ENCODE peak calls at places on chromosome 17, in four cellular contexts. One of them, this sample, is unnamed. For H3K4me1, the result is how much of the 10 kb centered on the place peaks cover.

GRCh38 chr17:70535986-70536385 is 366.7 kb downstream of the KCNJ2 start:
- DNase-seq in prostate gland: no peak
- DNase-seq in aorta: no peak
- DNase-seq in right lobe of liver: no peak
- DNase-seq in this sample: no peak

GRCh38 chr17:44581868-44582267 is 24.6 kb downstream of the FZD2 start:
- DNase-seq in prostate gland: no peak
- DNase-seq in aorta: no peak
- DNase-seq in right lobe of liver: peak
- DNase-seq in this sample: no peak

GRCh38 chr17:8650119-8650499 is 19.6 kb upstream of the MYH10 start:
- DNase-seq in prostate gland: no peak
- DNase-seq in aorta: no peak
- DNase-seq in right lobe of liver: no peak
- DNase-seq in this sample: no peak

GRCh38 chr17:63881935-63882601 is at the start of gene GH2:
- DNase-seq in prostate gland: peak
- DNase-seq in aorta: no peak
- DNase-seq in right lobe of liver: no peak
- DNase-seq in this sample: peak

GRCh38 chr17:19812407-19812806 is 55.3 kb downstream of the ULK2 start:
- DNase-seq in prostate gland: no peak
- DNase-seq in aorta: no peak
- DNase-seq in right lobe of liver: no peak
- DNase-seq in this sample: no peak

GRCh38 chr17:8117980-8118768 is at the start of gene ALOXE3:
- DNase-seq in prostate gland: peak
- DNase-seq in aorta: no peak
- DNase-seq in right lobe of liver: no peak
- DNase-seq in this sample: peak

GRCh38 chr17:55224746-55225145 is 40.0 kb upstream of the HLF start:
- DNase-seq in prostate gland: no peak
- DNase-seq in aorta: no peak
- DNase-seq in right lobe of liver: no peak
- DNase-seq in this sample: no peak

GRCh38 chr17:79874329-79874981 is 35.2 kb upstream of the CBX4 start:
- DNase-seq in prostate gland: no peak
- DNase-seq in aorta: no peak
- DNase-seq in right lobe of liver: peak
- DNase-seq in this sample: peak

GRCh38 chr17:13346996-13347762 is 254.6 kb downstream of the HS3ST3A1 start:
- DNase-seq in prostate gland: no peak
- DNase-seq in aorta: no peak
- DNase-seq in right lobe of liver: no peak
- DNase-seq in this sample: no peak

GRCh38 chr17:32777436-32777835 is 99.5 kb downstream of the MYO1D start:
- DNase-seq in prostate gland: no peak
- DNase-seq in aorta: no peak
- DNase-seq in right lobe of liver: no peak
- DNase-seq in this sample: no peak

GRCh38 chr17:59366040-59366757 is 34.7 kb downstream of the YPEL2 start:
- DNase-seq in prostate gland: no peak
- DNase-seq in aorta: no peak
- DNase-seq in right lobe of liver: peak
- DNase-seq in this sample: no peak

GRCh38 chr17:1462164-1463112 is 6.4 kb upstream of the CRK start:
- DNase-seq in prostate gland: no peak
- DNase-seq in aorta: no peak
- DNase-seq in right lobe of liver: no peak
- DNase-seq in this sample: peak
- H3K27ac ChIP-seq in prostate gland: no peak
- H3K27ac ChIP-seq in aorta: no peak
- H3K27ac ChIP-seq in right lobe of liver: peak
- H3K27ac ChIP-seq in this sample: peak

GRCh38 chr17:77405867-77406513 is 265.2 kb downstream of the SEC14L1 start:
- DNase-seq in prostate gland: no peak
- DNase-seq in aorta: no peak
- DNase-seq in right lobe of liver: no peak
- DNase-seq in this sample: no peak

GRCh38 chr17:77408284-77408683 is 267.5 kb downstream of the SEC14L1 start:
- DNase-seq in prostate gland: no peak
- DNase-seq in aorta: no peak
- DNase-seq in right lobe of liver: no peak
- DNase-seq in this sample: no peak

GRCh38 chr17:77407321-77408277 is 266.8 kb downstream of the SEC14L1 start:
- DNase-seq in prostate gland: no peak
- DNase-seq in aorta: peak
- DNase-seq in right lobe of liver: no peak
- DNase-seq in this sample: no peak

GRCh38 chr17:77410470-77410869 is 269.7 kb downstream of the SEC14L1 start:
- DNase-seq in prostate gland: no peak
- DNase-seq in aorta: no peak
- DNase-seq in right lobe of liver: no peak
- DNase-seq in this sample: no peak

GRCh38 chr17:77409282-77410161 is 268.8 kb downstream of the SEC14L1 start:
- DNase-seq in prostate gland: peak
- DNase-seq in aorta: peak
- DNase-seq in right lobe of liver: no peak
- DNase-seq in this sample: no peak
- H3K4me3 ChIP-seq in prostate gland: no peak
- H3K4me3 ChIP-seq in aorta: no peak
- H3K4me3 ChIP-seq in right lobe of liver: no peak
- H3K4me3 ChIP-seq in this sample: no peak

DNA sequence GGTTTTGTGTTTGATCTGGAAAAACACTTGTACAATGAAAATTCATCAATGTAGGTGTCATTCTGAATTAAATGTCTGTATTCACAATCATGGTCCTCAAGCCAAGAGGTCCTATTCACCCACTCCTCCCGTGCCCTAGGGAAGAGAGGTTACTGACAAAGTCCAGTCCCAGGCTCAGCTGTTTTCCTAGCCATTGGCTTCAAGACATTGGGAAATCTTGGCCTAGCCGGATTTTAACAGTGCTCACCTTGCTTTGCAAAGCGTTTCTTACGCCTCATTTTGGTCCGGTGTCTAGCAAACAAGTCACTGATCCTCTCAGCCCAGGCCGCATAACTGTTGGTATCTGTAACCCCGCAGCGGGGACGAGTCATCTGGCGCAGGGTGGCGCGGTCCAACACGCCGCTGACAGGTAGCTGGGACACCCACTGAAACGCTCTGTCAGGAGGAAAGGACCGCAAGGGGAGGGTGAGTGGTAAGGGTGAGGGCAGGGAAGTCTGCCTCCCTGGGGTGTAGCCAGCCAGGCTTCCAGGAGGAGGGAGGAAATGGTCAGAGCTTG is 16.7 kb downstream of the MMP28 start:
- DNase-seq in prostate gland: no peak
- DNase-seq in aorta: no peak
- DNase-seq in right lobe of liver: no peak
- DNase-seq in this sample: no peak
- H3K4me1 ChIP-seq in prostate gland: under half
- H3K4me1 ChIP-seq in aorta: under half
- H3K4me1 ChIP-seq in right lobe of liver: under half
- H3K4me1 ChIP-seq in this sample: under half

DNA sequence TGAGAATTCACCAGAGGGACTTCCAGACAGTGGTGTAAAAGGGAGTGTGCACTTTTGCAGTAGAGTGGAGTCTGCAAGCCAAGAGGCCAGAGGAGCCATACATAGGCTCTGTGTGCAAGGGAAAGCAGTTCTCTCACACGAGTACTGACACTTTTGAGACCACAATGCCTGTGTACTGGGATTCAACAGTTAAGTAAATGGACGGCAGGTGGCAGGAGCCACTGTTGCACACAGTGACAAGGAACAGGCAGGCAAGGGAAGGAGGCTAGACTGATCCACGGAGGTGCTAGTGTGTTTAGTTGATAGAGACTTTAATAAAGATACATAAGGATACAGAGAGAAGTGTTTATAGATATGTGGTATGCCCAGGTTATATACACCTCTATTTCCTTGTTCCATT is 67.0 kb downstream of the MPRIP start:
- DNase-seq in prostate gland: no peak
- DNase-seq in aorta: no peak
- DNase-seq in right lobe of liver: no peak
- DNase-seq in this sample: peak
- H3K27ac ChIP-seq in prostate gland: no peak
- H3K27ac ChIP-seq in aorta: no peak
- H3K27ac ChIP-seq in right lobe of liver: no peak
- H3K27ac ChIP-seq in this sample: peak

DNA sequence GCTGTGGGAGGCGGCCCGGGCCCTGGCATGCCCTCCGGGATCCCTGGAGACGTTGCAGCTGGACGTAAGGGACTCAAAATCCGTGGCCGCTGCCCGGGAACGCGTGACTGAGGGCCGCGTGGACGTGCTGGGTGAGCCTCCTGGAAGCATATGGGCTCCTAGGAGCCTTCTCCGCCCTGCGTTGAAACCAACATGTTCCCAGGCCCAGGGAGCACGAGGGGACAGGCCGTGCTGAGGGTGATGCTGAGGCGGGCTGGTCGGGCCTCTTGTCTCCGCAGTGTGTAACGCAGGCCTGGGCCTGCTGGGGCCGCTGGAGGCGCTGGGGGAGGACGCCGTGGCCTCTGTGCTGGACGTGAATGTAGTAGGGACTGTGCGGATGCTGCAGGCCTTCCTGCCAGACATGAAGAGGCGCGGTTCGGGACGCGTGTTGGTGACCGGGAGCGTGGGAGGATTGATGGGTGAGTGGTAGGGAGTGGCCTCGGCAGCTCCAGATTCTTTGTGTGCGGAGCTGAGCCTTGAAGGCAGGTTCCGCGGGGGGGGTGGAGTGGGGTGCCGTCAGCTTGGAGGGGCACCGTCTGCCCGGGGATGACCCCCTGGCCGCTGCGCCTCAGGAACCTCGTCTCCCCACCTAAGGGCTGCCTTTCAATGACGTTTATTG is 567 bp downstream of the HSD17B1 start:
- DNase-seq in prostate gland: no peak
- DNase-seq in aorta: peak
- DNase-seq in right lobe of liver: no peak
- DNase-seq in this sample: no peak
- H3K4me3 ChIP-seq in prostate gland: no peak
- H3K4me3 ChIP-seq in aorta: no peak
- H3K4me3 ChIP-seq in right lobe of liver: no peak
- H3K4me3 ChIP-seq in this sample: no peak

GRCh38 chr17:47956818-47957590 is 679 bp downstream of the PRR15L start:
- DNase-seq in prostate gland: no peak
- DNase-seq in aorta: no peak
- DNase-seq in right lobe of liver: no peak
- DNase-seq in this sample: peak
- H3K4me1 ChIP-seq in prostate gland: under half
- H3K4me1 ChIP-seq in aorta: under half
- H3K4me1 ChIP-seq in right lobe of liver: under half
- H3K4me1 ChIP-seq in this sample: under half

GRCh38 chr17:35240861-35241260 is 2.0 kb upstream of the SLFN5 start:
- DNase-seq in prostate gland: no peak
- DNase-seq in aorta: no peak
- DNase-seq in right lobe of liver: no peak
- DNase-seq in this sample: no peak

GRCh38 chr17:35241520-35241919 is 1.4 kb upstream of the SLFN5 start:
- DNase-seq in prostate gland: no peak
- DNase-seq in aorta: no peak
- DNase-seq in right lobe of liver: no peak
- DNase-seq in this sample: no peak

GRCh38 chr17:35238817-35239216 is 4.1 kb upstream of the SLFN5 start:
- DNase-seq in prostate gland: no peak
- DNase-seq in aorta: no peak
- DNase-seq in right lobe of liver: no peak
- DNase-seq in this sample: no peak

GRCh38 chr17:35242158-35242804 is 591 bp upstream of the SLFN5 start:
- DNase-seq in prostate gland: peak
- DNase-seq in aorta: peak
- DNase-seq in right lobe of liver: peak
- DNase-seq in this sample: peak

DNA sequence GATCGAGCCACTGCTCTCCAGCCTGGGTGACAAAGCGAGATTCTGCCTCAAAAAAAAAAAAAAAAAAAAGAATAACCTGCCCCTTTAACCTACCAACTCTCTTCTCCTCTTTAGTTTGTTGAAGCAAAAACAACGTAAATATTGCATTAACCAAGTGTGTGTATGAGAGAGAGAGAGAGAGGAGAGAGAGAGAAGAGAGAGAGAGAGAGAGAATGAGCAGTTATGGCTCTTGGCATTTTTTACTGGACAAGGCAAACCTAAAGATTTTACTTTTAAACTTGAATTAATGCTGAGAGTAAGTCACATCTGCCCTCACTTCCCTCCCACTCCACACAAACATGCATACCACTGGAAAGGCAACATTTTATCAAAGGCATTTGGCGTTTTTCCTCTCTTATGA is 3.0 kb upstream of the SLFN5 start:
- DNase-seq in prostate gland: no peak
- DNase-seq in aorta: no peak
- DNase-seq in right lobe of liver: no peak
- DNase-seq in this sample: no peak
- H3K27ac ChIP-seq in prostate gland: no peak
- H3K27ac ChIP-seq in aorta: no peak
- H3K27ac ChIP-seq in right lobe of liver: no peak
- H3K27ac ChIP-seq in this sample: peak

DNA sequence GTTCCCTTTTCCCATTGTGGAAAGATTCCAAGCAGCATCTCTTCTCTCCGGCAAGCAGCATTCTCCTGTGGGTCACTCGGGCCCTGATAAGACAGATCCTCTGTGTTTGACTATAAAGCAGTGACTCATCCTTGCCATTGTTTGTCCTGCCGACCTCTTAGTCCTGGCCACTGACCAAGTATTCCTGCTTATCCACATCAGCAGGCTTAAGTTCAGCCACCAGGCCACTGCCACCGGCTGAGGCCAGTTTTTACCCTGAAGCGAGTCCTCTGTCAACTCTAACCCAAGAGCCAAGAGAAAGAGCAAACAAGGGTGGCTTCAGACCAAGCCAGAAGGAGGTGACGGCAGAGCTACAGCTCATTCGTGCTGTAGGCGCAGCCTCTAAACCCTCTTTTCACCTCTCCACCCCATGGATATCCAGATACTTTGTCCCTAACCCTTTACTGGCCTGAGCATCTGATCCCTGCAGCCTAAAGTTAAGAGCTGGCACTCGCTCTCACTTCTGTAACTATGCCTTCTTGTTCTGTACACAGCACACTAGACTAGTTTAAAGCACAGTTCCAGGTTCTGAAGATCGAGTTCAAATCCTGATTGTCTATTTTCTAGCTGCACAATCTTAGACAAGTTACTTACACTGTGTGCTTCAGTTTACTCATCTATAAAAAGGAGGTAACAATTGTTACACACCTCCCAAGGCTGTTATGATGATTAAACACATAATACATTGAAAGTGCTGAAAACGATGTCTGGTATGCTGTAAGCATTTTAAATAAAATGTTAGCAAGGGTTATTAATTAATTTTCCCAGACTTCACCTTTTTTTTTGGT is 31.0 kb downstream of the SOX9 start:
- DNase-seq in prostate gland: peak
- DNase-seq in aorta: peak
- DNase-seq in right lobe of liver: peak
- DNase-seq in this sample: peak
- H3K4me3 ChIP-seq in prostate gland: no peak
- H3K4me3 ChIP-seq in aorta: no peak
- H3K4me3 ChIP-seq in right lobe of liver: no peak
- H3K4me3 ChIP-seq in this sample: no peak

GRCh38 chr17:81418710-81419332 is 23.6 kb downstream of the BAHCC1 start:
- DNase-seq in prostate gland: no peak
- DNase-seq in aorta: no peak
- DNase-seq in right lobe of liver: no peak
- DNase-seq in this sample: peak
- H3K4me1 ChIP-seq in prostate gland: under half
- H3K4me1 ChIP-seq in aorta: under half
- H3K4me1 ChIP-seq in right lobe of liver: under half
- H3K4me1 ChIP-seq in this sample: under half